ENCODE peak calls at places on chromosomes 7 and 10, in seven cellular contexts. T is activated effector memory CD4-positive, alpha-beta T cell treated with anti-CD3 and anti-CD28 coated beads, Interleukin-2, amount 50 U/mL, for 16 hours; F is glutamatergic neuron; A is HS-5; X is CD8-positive, alpha-beta T cell; R is heart right ventricle; U is stimulated activated naive CD4-positive, alpha-beta T cell treated with Interleukin-2 at 50 U/mL for 16 hours. C is an unnamed sample.

GRCh38 chr10:131948501-131948900 is 33.2 kb downstream of the BNIP3 start:
- DNase-seq in R (no peak), F (no peak), U (no peak), T (peak; percentile 47), A (no peak), X (no peak), C (no peak)

GRCh38 chr10:97518601-97519043 is 19.9 kb downstream of the UBTD1 start:
- DNase-seq in A (no peak), U (no peak), R (no peak), X (no peak), F (no peak), T (no peak), C (no peak)

GRCh38 chr10:50373821-50374501 is 122.6 kb upstream of the ASAH2 start:
- DNase-seq in A (no peak), F (no peak), T (no peak), X (no peak), R (no peak), U (no peak), C (no peak)

GRCh38 chr10:89593043-89593442 is 52.0 kb downstream of the PANK1 start:
- DNase-seq in T (no peak), U (no peak), F (no peak), X (no peak), R (no peak), A (no peak), C (no peak)

GRCh38 chr10:121928528-121928884 is 675 bp upstream of the ATE1 start:
- DNase-seq in X (no peak), R (no peak), U (no peak), F (no peak), A (no peak), T (no peak), C (no peak)

GRCh38 chr7:157516911-157517781 is 180.3 kb downstream of the DNAJB6 start:
- DNase-seq in F (no peak), X (peak; percentile 3), T (peak; percentile 52), R (no peak), U (no peak), A (no peak), C (peak; percentile 68)

GRCh38 chr7:46256870-46257528 is 335.9 kb upstream of the IGFBP3 start:
- DNase-seq in X (no peak), A (no peak), F (no peak), U (no peak), T (no peak), R (no peak), C (no peak)

GRCh38 chr10:131173484-131174210 is 137.9 kb downstream of the TCERG1L start:
- DNase-seq in F (no peak), T (no peak), X (no peak), U (no peak), R (no peak), A (no peak), C (peak; percentile 53)

GRCh38 chr7:54253036-54253373 is 289.2 kb upstream of the VSTM2A start:
- DNase-seq in R (no peak), F (no peak), T (no peak), U (no peak), A (no peak), X (no peak), C (no peak)

GRCh38 chr7:42254217-42254616 is 17.2 kb upstream of the GLI3 start:
- DNase-seq in T (no peak), X (no peak), R (no peak), A (no peak), F (no peak), U (no peak), C (no peak)

GRCh38 chr7:132148876-132149275 is 427.4 kb downstream of the PLXNA4 start:
- DNase-seq in A (no peak), R (no peak), U (no peak), T (no peak), X (no peak), F (no peak), C (no peak)

GRCh38 chr7:103549786-103550185 is 103.8 kb upstream of the SLC26A5 start:
- DNase-seq in F (no peak), X (no peak), A (no peak), U (no peak), R (no peak), T (no peak), C (no peak)

GRCh38 chr10:77873558-77874380 is 52.8 kb downstream of the DLG5 start:
- DNase-seq in U (peak; percentile 8), X (peak; percentile 32), F (no peak), A (peak; percentile 36), R (no peak), T (peak; percentile 69), C (no peak)

GRCh38 chr10:10865913-10866312 is 151.8 kb upstream of the CELF2 start:
- DNase-seq in F (no peak), A (no peak), X (no peak), U (no peak), T (no peak), R (no peak), C (no peak)

GRCh38 chr10:129741280-129741977 is 222.6 kb downstream of the EBF3 start:
- DNase-seq in F (no peak), T (peak; percentile 55), A (no peak), U (no peak), R (no peak), X (no peak), C (peak; percentile 48)

GRCh38 chr10:3714526-3714925 is 70.5 kb downstream of the KLF6 start:
- DNase-seq in A (no peak), F (no peak), U (no peak), R (no peak), X (no peak), T (no peak), C (no peak)

GRCh38 chr7:123570390-123571182 is 13.0 kb upstream of the NDUFA5 start:
- DNase-seq in R (no peak), T (no peak), U (no peak), X (no peak), F (no peak), A (no peak), C (no peak)

C was measured in posterior vena cava.